ENCODE peak calls at places on chromosomes 5 and 9, in seven cellular contexts. S, L, R, K, G, V and F are unnamed samples.
A peak's percentile ranks its signal among the peaks of the same experiment; 100 is the strongest.

GRCh38 chr9:129836342-129837007 is 1.2 kb downstream of the USP20 start:
- DNase-seq in K (no peak), G (peak; percentile 75), S (no peak), V (peak; percentile 14), R (no peak), L (peak; percentile 11), F (no peak)

GRCh38 chr5:95615164-95615467 is 4.8 kb upstream of the GPR150 start:
- DNase-seq in G (no peak), R (no peak), S (no peak), L (no peak), V (no peak), K (no peak), F (no peak)

GRCh38 chr9:133889498-133890301 is 102.4 kb downstream of the VAV2 start:
- DNase-seq in K (no peak), R (no peak), V (peak; percentile 25), L (no peak), S (no peak), G (no peak), F (no peak)

GRCh38 chr9:86585422-86586143 is 231.4 kb upstream of the TUT7 start:
- DNase-seq in S (no peak), V (no peak), L (no peak), G (no peak), R (no peak), K (no peak), F (no peak)

GRCh38 chr5:14707811-14708210 is 43.3 kb downstream of the OTULIN start:
- DNase-seq in V (no peak), R (no peak), K (peak; percentile 26), S (no peak), G (no peak), L (no peak), F (no peak)

GRCh38 chr5:138065102-138065501 is 18.7 kb upstream of the WNT8A start:
- DNase-seq in L (peak; percentile 24), S (no peak), K (peak; percentile 49), G (no peak), R (no peak), V (no peak), F (peak; percentile 39)

GRCh38 chr5:126031989-126032716 is 391.1 kb upstream of the GRAMD2B start:
- DNase-seq in S (no peak), R (no peak), L (no peak), G (no peak), V (no peak), K (no peak), F (no peak)

GRCh38 chr5:150836064-150836463 is 10.3 kb upstream of the IRGM start:
- DNase-seq in R (no peak), G (no peak), V (no peak), S (no peak), L (no peak), K (no peak), F (no peak)

GRCh38 chr9:35923927-35924763 is 14.9 kb downstream of the SPAAR start:
- DNase-seq in G (no peak), S (peak; percentile 87), K (no peak), R (peak; percentile 70), V (peak; percentile 61), L (no peak), F (no peak)

GRCh38 chr9:134778841-134779411 is 101.7 kb upstream of the FCN2 start:
- DNase-seq in S (no peak), G (peak; percentile 62), R (peak; percentile 44), K (no peak), V (peak; percentile 65), L (peak; percentile 85), F (peak; percentile 82)

GRCh38 chr9:88198346-88198807 is 60.1 kb upstream of the SPATA31C2 start:
- DNase-seq in V (peak; percentile 17), L (no peak), G (peak; percentile 4), R (no peak), K (no peak), S (no peak), F (no peak)

GRCh38 chr5:174514983-174515394 is 209.4 kb upstream of the MSX2 start:
- DNase-seq in G (no peak), V (no peak), R (no peak), S (no peak), L (peak; percentile 26), K (no peak), F (no peak)

GRCh38 chr9:16824545-16825041 is 45.9 kb downstream of the BNC2 start:
- DNase-seq in S (peak; percentile 33), G (no peak), R (no peak), K (no peak), V (no peak), L (peak; percentile 26), F (no peak)

GRCh38 chr5:422323-423232 is 20.4 kb upstream of the EXOC3 start:
- DNase-seq in R (no peak), S (no peak), K (peak; percentile 80), L (no peak), V (no peak), G (no peak), F (no peak)

GRCh38 chr5:137097203-137097602 is 401.9 kb downstream of the SPOCK1 start:
- DNase-seq in R (no peak), S (no peak), K (peak; percentile 17), G (no peak), L (no peak), V (no peak), F (no peak)

GRCh38 chr9:125227761-125228160 is 13.4 kb downstream of the HSPA5 start:
- DNase-seq in R (no peak), K (no peak), S (no peak), V (no peak), G (no peak), L (no peak), F (no peak)

GRCh38 chr5:16312786-16313185 is 133.2 kb upstream of the MARCHF11 start:
- DNase-seq in V (no peak), G (no peak), K (no peak), R (no peak), S (no peak), L (no peak), F (no peak)

GRCh38 chr5:140481758-140482157 is 65.7 kb upstream of the EIF4EBP3 start:
- DNase-seq in R (no peak), L (no peak), K (no peak), V (no peak), G (no peak), S (peak; percentile 45), F (no peak)

GRCh38 chr9:108612510-108612909 is 243.3 kb downstream of the ACTL7B start:
- DNase-seq in R (no peak), K (no peak), S (no peak), L (no peak), V (no peak), G (no peak), F (no peak)

GRCh38 chr5:42591026-42591425 is 165.6 kb upstream of the CCDC152 start:
- DNase-seq in K (no peak), G (no peak), V (no peak), L (no peak), R (peak; percentile 44), S (no peak), F (no peak)

GRCh38 chr9:2260401-2261306 is 245.5 kb downstream of the SMARCA2 start:
- DNase-seq in K (no peak), G (no peak), V (peak; percentile 51), S (peak; percentile 4), R (no peak), L (no peak), F (no peak)

GRCh38 chr5:96751203-96752169 is 56.3 kb downstream of the ERAP1 start:
- DNase-seq in L (no peak), K (no peak), V (no peak), S (no peak), G (peak; percentile 11), R (no peak), F (no peak)

GRCh38 chr5:27511061-27511460 is 472.7 kb upstream of the CDH9 start:
- DNase-seq in G (no peak), S (no peak), K (no peak), L (no peak), V (no peak), R (no peak), F (no peak)

GRCh38 chr5:178357127-178357526 is 124.5 kb upstream of the PHYKPL start:
- DNase-seq in S (no peak), R (no peak), L (peak; percentile 86), K (no peak), G (no peak), V (no peak), F (peak; percentile 28)

GRCh38 chr5:19322716-19323485 is 665.1 kb downstream of the CDH18 start:
- DNase-seq in K (no peak), L (no peak), G (no peak), R (no peak), V (peak; percentile 14), S (no peak), F (no peak)

GRCh38 chr5:75601567-75601966 is 9.7 kb upstream of the ANKDD1B start:
- DNase-seq in L (no peak), V (no peak), G (no peak), R (no peak), K (no peak), S (no peak), F (no peak)

DNA sequence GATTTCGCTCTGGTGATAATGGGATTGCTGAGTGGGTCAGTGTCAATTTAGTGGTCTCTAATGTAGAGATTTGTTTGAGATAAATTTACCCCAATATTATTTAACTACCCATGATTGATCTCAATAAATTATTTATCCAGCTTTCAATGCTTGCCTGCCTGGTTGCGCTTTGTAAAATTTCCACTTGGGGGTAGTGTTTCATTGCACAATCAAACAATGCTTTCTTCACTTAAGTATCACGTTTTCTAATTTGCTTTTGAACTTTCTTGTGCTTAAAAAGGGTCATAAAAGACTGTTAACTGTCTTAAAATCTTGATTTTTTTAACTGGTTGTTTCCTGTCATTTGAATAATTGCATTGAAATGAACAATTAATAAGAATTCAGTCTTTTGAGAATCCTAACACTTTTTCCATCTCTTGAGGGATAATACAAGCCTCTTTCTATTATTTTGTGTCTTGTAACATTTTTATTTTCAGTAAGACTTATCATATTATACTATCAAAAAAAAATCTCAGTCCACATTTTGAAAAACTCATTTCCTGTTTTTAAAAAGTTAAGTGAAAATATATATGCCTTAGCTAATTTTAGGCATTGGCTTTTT is 18.7 kb downstream of the HSD17B4 start:
- DNase-seq in R (no peak), G (peak; percentile 40), L (peak; percentile 40), V (no peak), S (no peak), K (no peak), F (peak; percentile 39)
- TF ChIP-seq CTCF in R (peak; percentile 86), G (peak; percentile 90), L (peak; percentile 84), V (peak; percentile 50), S (peak; percentile 69), K (no peak), F (peak; percentile 47)

GRCh38 chr9:28951945-28952344 is 1378.7 kb upstream of the C9orf72 start:
- DNase-seq in L (no peak), G (no peak), V (no peak), K (no peak), R (no peak), S (no peak), F (no peak)
- TF ChIP-seq CTCF in L (no peak), G (peak; percentile 54), V (no peak), K (no peak), R (no peak), S (no peak), F (no peak)

DNA sequence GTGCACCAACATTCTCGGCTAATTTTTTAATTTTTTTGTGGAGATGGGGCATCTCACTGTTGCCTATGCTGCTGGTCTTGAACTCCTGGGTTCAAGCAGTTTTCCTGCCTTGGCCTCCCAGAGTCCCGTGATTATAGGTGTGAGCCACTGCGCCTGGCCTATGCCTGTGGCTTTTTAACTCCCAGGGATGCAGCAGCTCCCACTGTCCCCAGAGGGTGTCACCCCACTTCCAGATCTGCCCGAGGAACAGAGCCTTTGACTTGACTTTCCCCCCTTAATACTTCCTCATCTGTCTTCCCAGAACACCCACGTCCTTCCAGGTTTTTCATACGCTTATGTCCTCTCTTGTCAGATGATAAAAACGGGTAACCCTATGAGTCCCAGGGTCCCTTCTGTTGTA is 7.6 kb upstream of the PRRC2B start:
- DNase-seq in V (no peak), G (no peak), R (no peak), K (no peak), L (no peak), S (no peak), F (no peak)
- TF ChIP-seq CTCF in V (no peak), G (peak; percentile 37), R (peak; percentile 38), K (no peak), L (no peak), S (peak; percentile 23), F (no peak)

GRCh38 chr9:115369322-115369957 is 251.5 kb upstream of the TNC start:
- DNase-seq in S (peak; percentile 41), G (no peak), L (no peak), R (no peak), K (no peak), V (no peak), F (no peak)
- TF ChIP-seq CTCF in S (no peak), G (no peak), L (no peak), R (no peak), K (no peak), V (no peak), F (no peak)